ENCODE peak calls at places on chromosomes 6 and 20, in four cellular contexts. A is H1, L is H9, Y is IMR-90. H is an unnamed sample.

GRCh38 chr6:127475135-127475822 is 16.1 kb upstream of the KIAA0408 start:
- DNase-seq in L (no peak), Y (no peak), A (no peak), H (no peak)

GRCh38 chr6:33213166-33213988 is 5.1 kb downstream of the RING1 start:
- DNase-seq in Y (no peak), L (no peak), A (peak; percentile 79), H (no peak)

GRCh38 chr20:53574259-53574789 is 19.3 kb downstream of the ZNF217 start:
- DNase-seq in L (no peak), Y (no peak), A (no peak), H (no peak)

GRCh38 chr6:13006578-13007300 is 290.2 kb downstream of the PHACTR1 start:
- DNase-seq in Y (no peak), A (no peak), L (no peak), H (no peak)

GRCh38 chr6:4491501-4492260 is 284.5 kb upstream of the CDYL start:
- DNase-seq in L (no peak), A (no peak), Y (peak; percentile 37), H (peak; percentile 98)

GRCh38 chr6:1872649-1873131 is 263.0 kb downstream of the FOXC1 start:
- DNase-seq in L (no peak), A (no peak), Y (peak; percentile 79), H (no peak)

GRCh38 chr6:81023007-81023582 is 729.4 kb downstream of the TENT5A start:
- DNase-seq in Y (peak; percentile 2), A (no peak), L (no peak), H (no peak)

GRCh38 chr6:21468487-21468886 is 125.1 kb upstream of the SOX4 start:
- DNase-seq in Y (no peak), A (no peak), L (no peak), H (no peak)

GRCh38 chr6:164286021-164286420 is 871.5 kb downstream of the QKI start:
- DNase-seq in A (no peak), Y (no peak), L (no peak), H (no peak)

GRCh38 chr6:14144678-14145113 is 27.1 kb downstream of the CD83 start:
- DNase-seq in Y (peak; percentile 62), A (peak; percentile 92), L (peak; percentile 91), H (peak; percentile 58)

GRCh38 chr20:24160563-24161355 is 172.2 kb upstream of the GGTLC1 start:
- DNase-seq in Y (peak; percentile 63), L (peak; percentile 58), A (peak; percentile 65), H (peak; percentile 79)

GRCh38 chr6:39887692-39888450 is 46.4 kb downstream of the MOCS1 start:
- DNase-seq in Y (peak; percentile 95), A (no peak), L (no peak), H (peak; percentile 22)

GRCh38 chr20:2397595-2398145 is 17.0 kb downstream of the TGM6 start:
- DNase-seq in A (no peak), L (no peak), Y (no peak), H (no peak)

GRCh38 chr6:82874867-82875266 is 190.8 kb downstream of the UBE3D start:
- DNase-seq in L (no peak), A (no peak), Y (no peak), H (no peak)

GRCh38 chr20:22692119-22692475 is 107.7 kb upstream of the FOXA2 start:
- DNase-seq in A (no peak), L (no peak), Y (no peak), H (no peak)

GRCh38 chr6:167805349-167806060 is 21.2 kb upstream of the AFDN start:
- DNase-seq in L (no peak), A (peak; percentile 8), Y (no peak), H (no peak)

GRCh38 chr20:61387204-61387958 is 135.3 kb downstream of the CDH4 start:
- DNase-seq in L (peak; percentile 63), Y (peak; percentile 41), A (peak; percentile 60), H (no peak)

GRCh38 chr6:156618600-156619205 is 158.5 kb upstream of the ARID1B start:
- DNase-seq in L (peak; percentile 63), Y (no peak), A (peak; percentile 62), H (no peak)

GRCh38 chr6:5697508-5697907 is 309.2 kb downstream of the NRN1 start:
- DNase-seq in Y (no peak), A (no peak), L (no peak), H (no peak)

GRCh38 chr6:22804620-22805271 is 235.4 kb downstream of the HDGFL1 start:
- DNase-seq in L (no peak), Y (no peak), A (no peak), H (no peak)

GRCh38 chr6:20718705-20719653 is 184.7 kb downstream of the CDKAL1 start:
- DNase-seq in Y (no peak), A (no peak), L (no peak), H (no peak)

GRCh38 chr6:165729307-165729936 is 66.4 kb upstream of the PDE10A start:
- DNase-seq in A (peak; percentile 84), Y (peak; percentile 10), L (no peak), H (peak; percentile 83)

GRCh38 chr6:105135907-105136432 is 43.8 kb downstream of the POPDC3 start:
- DNase-seq in A (no peak), Y (peak; percentile 22), L (no peak), H (peak; percentile 52)

GRCh38 chr6:1911476-1911875 is 301.8 kb downstream of the FOXC1 start:
- DNase-seq in Y (no peak), A (no peak), L (no peak), H (no peak)

GRCh38 chr20:32302507-32302872 is 25.0 kb downstream of the KIF3B start:
- DNase-seq in Y (no peak), L (no peak), A (no peak), H (peak; percentile 78)

GRCh38 chr20:48953653-48954052 is 32.1 kb downstream of the ARFGEF2 start:
- DNase-seq in L (no peak), Y (no peak), A (no peak), H (no peak)

GRCh38 chr6:112443666-112444065 is 96.5 kb downstream of the RFPL4B start:
- DNase-seq in A (no peak), Y (peak; percentile 74), L (no peak), H (no peak)

GRCh38 chr20:1229541-1229940 is 3.7 kb downstream of the RAD21L1 start:
- DNase-seq in Y (no peak), L (no peak), A (no peak), H (no peak)

GRCh38 chr20:1225729-1226313 is at the start of gene RAD21L1:
- DNase-seq in A (peak; percentile 87), Y (peak; percentile 60), L (peak; percentile 95), H (peak; percentile 59)

GRCh38 chr20:1224205-1224604 is 1.6 kb upstream of the RAD21L1 start:
- DNase-seq in A (no peak), L (no peak), Y (no peak), H (no peak)

GRCh38 chr20:1225263-1225728 is 548 bp upstream of the RAD21L1 start:
- DNase-seq in Y (no peak), L (no peak), A (peak; percentile 75), H (peak; percentile 44)

DNA sequence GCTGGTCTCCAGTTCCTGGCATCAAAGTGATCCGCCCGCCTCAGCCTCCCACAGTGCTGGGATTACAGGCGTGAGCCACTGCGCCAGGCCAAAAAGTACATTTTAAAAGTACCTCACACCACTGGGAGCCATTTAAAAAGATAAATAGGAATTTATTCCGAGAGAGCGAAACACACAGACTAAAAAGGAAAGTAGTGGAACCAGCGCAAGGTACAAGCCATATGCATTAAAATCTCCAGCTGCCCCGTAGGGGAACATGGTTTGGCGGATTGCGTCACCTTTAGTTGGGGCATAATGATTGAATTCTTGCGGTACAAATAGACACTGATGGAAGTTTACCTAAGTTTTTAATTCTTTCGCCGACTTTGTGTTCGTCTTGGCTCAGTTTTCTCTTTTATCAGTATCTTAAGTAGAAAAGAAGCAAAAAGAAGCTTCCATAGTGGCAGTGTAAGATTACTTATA is 1.3 kb downstream of the RAD21L1 start:
- DNase-seq in A (no peak), Y (no peak), L (no peak), H (no peak)
- H2AK5ac ChIP-seq in A (no peak overlapping the region), Y (no peak overlapping the region), L (no peak overlapping the region), H (no peak overlapping the region)

GRCh38 chr20:46505501-46505900 is 7.9 kb downstream of the ZNF334 start:
- DNase-seq in Y (no peak), A (no peak), L (no peak), H (no peak)
- H3K4me1 ChIP-seq in Y (no peaks in the 10 kb centered on the region), A (no peaks in the 10 kb centered on the region), L (no peaks in the 10 kb centered on the region), H (no peaks in the 10 kb centered on the region)

DNA sequence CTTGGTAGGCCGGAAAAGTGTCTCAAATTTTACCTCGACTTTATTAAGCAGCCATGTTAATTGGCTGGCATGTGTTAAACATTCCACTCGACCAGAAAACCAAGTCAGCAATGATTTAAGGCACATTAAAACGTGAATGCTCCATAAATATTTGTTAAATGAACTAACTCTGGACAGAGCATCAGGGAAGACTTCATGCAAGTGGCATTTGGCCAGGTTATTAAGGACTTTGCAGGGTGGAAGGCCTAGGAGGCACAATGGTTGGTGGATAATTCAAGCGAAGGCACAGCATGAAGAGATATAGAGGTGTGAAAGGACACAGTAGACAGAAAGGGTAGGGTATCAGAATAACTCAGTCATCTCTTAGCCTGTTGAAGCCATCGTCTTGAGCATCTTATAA is 23.0 kb downstream of the ELOVL5 start:
- DNase-seq in Y (no peak), A (no peak), L (no peak), H (peak; percentile 49)
- H2AK5ac ChIP-seq in Y (peak overlapping the region; percentile 8), A (no peak overlapping the region), L (no peak overlapping the region), H (no peak overlapping the region)

DNA sequence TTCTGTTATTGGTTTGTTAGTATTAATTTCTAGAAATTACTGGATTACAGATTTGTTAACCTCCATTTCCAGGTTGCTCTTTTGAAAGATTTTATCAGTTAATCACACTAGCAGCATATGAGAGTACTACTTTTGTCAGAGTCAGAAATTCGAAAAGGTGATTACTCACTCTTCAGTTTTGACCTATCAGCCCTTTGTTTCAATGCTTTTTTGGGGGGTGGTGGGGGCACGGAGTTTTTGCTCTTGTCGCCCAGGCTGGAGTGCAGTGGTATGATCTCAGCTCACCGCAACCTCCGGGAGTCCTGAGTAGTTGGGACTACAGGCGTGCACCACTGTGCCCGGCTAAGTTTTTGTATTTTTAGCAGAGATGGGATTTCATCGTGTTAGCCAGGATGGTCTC is 149.2 kb downstream of the JARID2 start:
- DNase-seq in A (no peak), L (no peak), Y (no peak), H (no peak)
- H3K4me1 ChIP-seq in A (peaks cover 19% of the 10 kb centered on the region), L (peaks cover 17% of the 10 kb centered on the region), Y (peaks cover 17% of the 10 kb centered on the region), H (peaks cover 7% of the 10 kb centered on the region)

GRCh38 chr6:6724319-6725119 is 136.0 kb downstream of the LY86 start:
- DNase-seq in A (peak; percentile 83), L (peak; percentile 80), Y (peak; percentile 76), H (peak; percentile 50)

GRCh38 chr6:6723316-6723715 is 134.8 kb downstream of the LY86 start:
- DNase-seq in A (no peak), Y (no peak), L (no peak), H (no peak)

GRCh38 chr6:6723792-6724318 is 135.3 kb downstream of the LY86 start:
- DNase-seq in L (no peak), A (no peak), Y (no peak), H (no peak)

GRCh38 chr6:6725834-6726194 is 137.3 kb downstream of the LY86 start:
- DNase-seq in Y (no peak), A (no peak), L (no peak), H (peak; percentile 17)

GRCh38 chr6:6725120-6725833 is 136.8 kb downstream of the LY86 start:
- DNase-seq in A (peak; percentile 78), Y (no peak), L (peak; percentile 75), H (no peak)
- H2AK5ac ChIP-seq in A (peak overlapping the region; percentile 92), Y (peak overlapping the region; percentile 3), L (no peak overlapping the region), H (peak overlapping the region; percentile 67)

GRCh38 chr6:159989471-159989870 is 20.6 kb downstream of the IGF2R start:
- DNase-seq in L (no peak), Y (no peak), A (no peak), H (no peak)
- H3K4me1 ChIP-seq in L (no peaks in the 10 kb centered on the region), Y (peaks cover 10% of the 10 kb centered on the region), A (peaks cover 6% of the 10 kb centered on the region), H (peaks cover 6% of the 10 kb centered on the region)

GRCh38 chr6:158028421-158028820 is 46.8 kb downstream of the SYNJ2 start:
- DNase-seq in Y (no peak), L (no peak), A (no peak), H (no peak)
- H2AK5ac ChIP-seq in Y (peak overlapping the region; percentile 56), L (no peak overlapping the region), A (no peak overlapping the region), H (no peak overlapping the region)